ENCODE peak calls at places on chromosomes 12 and 14, in eight cellular contexts. One of them, this sample, is unnamed.

GRCh38 chr14:35944847-35945246 is 118.7 kb downstream of the BRMS1L start:
- DNase-seq in GM12865: peak
- DNase-seq in cardiac muscle cell: no peak
- DNase-seq in IMR-90: no peak
- DNase-seq in ovary: no peak
- DNase-seq in breast epithelium: no peak
- DNase-seq in right lobe of liver: no peak
- DNase-seq in fibroblast of the aortic adventitia: no peak
- DNase-seq in this sample: no peak

GRCh38 chr14:33586806-33587205 is 364.1 kb downstream of the EGLN3 start:
- DNase-seq in GM12865: no peak
- DNase-seq in cardiac muscle cell: no peak
- DNase-seq in IMR-90: no peak
- DNase-seq in ovary: no peak
- DNase-seq in breast epithelium: no peak
- DNase-seq in right lobe of liver: no peak
- DNase-seq in fibroblast of the aortic adventitia: no peak
- DNase-seq in this sample: no peak

GRCh38 chr14:67426161-67426560 is 14.2 kb upstream of the PLEK2 start:
- DNase-seq in GM12865: no peak
- DNase-seq in cardiac muscle cell: no peak
- DNase-seq in IMR-90: no peak
- DNase-seq in ovary: no peak
- DNase-seq in breast epithelium: no peak
- DNase-seq in right lobe of liver: no peak
- DNase-seq in fibroblast of the aortic adventitia: no peak
- DNase-seq in this sample: no peak

GRCh38 chr12:91913651-91914050 is 232.0 kb downstream of the BTG1 start:
- DNase-seq in GM12865: no peak
- DNase-seq in cardiac muscle cell: no peak
- DNase-seq in IMR-90: no peak
- DNase-seq in ovary: no peak
- DNase-seq in breast epithelium: no peak
- DNase-seq in right lobe of liver: no peak
- DNase-seq in fibroblast of the aortic adventitia: no peak
- DNase-seq in this sample: no peak

GRCh38 chr14:52067873-52068740 is 752 bp downstream of the NID2 start:
- DNase-seq in GM12865: peak
- DNase-seq in cardiac muscle cell: peak
- DNase-seq in IMR-90: peak
- DNase-seq in ovary: peak
- DNase-seq in breast epithelium: no peak
- DNase-seq in right lobe of liver: no peak
- DNase-seq in fibroblast of the aortic adventitia: peak
- DNase-seq in this sample: no peak

GRCh38 chr14:58978336-58978735 is 210.1 kb upstream of the DAAM1 start:
- DNase-seq in GM12865: no peak
- DNase-seq in cardiac muscle cell: peak
- DNase-seq in IMR-90: peak
- DNase-seq in ovary: peak
- DNase-seq in breast epithelium: no peak
- DNase-seq in right lobe of liver: no peak
- DNase-seq in fibroblast of the aortic adventitia: peak
- DNase-seq in this sample: no peak

GRCh38 chr12:51961834-51962233 is 10.3 kb downstream of the ACVR1B start:
- DNase-seq in GM12865: no peak
- DNase-seq in cardiac muscle cell: no peak
- DNase-seq in IMR-90: no peak
- DNase-seq in ovary: no peak
- DNase-seq in breast epithelium: no peak
- DNase-seq in right lobe of liver: peak
- DNase-seq in fibroblast of the aortic adventitia: no peak
- DNase-seq in this sample: no peak

GRCh38 chr14:59262717-59263469 is 74.4 kb downstream of the DAAM1 start:
- DNase-seq in GM12865: no peak
- DNase-seq in cardiac muscle cell: no peak
- DNase-seq in IMR-90: no peak
- DNase-seq in ovary: no peak
- DNase-seq in breast epithelium: no peak
- DNase-seq in right lobe of liver: peak
- DNase-seq in fibroblast of the aortic adventitia: no peak
- DNase-seq in this sample: no peak

GRCh38 chr12:39443704-39444234 is 849 bp upstream of the KIF21A start:
- DNase-seq in GM12865: no peak
- DNase-seq in cardiac muscle cell: peak
- DNase-seq in IMR-90: no peak
- DNase-seq in ovary: no peak
- DNase-seq in breast epithelium: no peak
- DNase-seq in right lobe of liver: peak
- DNase-seq in fibroblast of the aortic adventitia: no peak
- DNase-seq in this sample: no peak

GRCh38 chr12:115755752-115756140 is 521.7 kb downstream of the MED13L start:
- DNase-seq in GM12865: no peak
- DNase-seq in cardiac muscle cell: no peak
- DNase-seq in IMR-90: no peak
- DNase-seq in ovary: no peak
- DNase-seq in breast epithelium: no peak
- DNase-seq in right lobe of liver: no peak
- DNase-seq in fibroblast of the aortic adventitia: no peak
- DNase-seq in this sample: no peak

GRCh38 chr12:66063976-66064375 is 66.6 kb downstream of the LLPH start:
- DNase-seq in GM12865: no peak
- DNase-seq in cardiac muscle cell: no peak
- DNase-seq in IMR-90: no peak
- DNase-seq in ovary: no peak
- DNase-seq in breast epithelium: no peak
- DNase-seq in right lobe of liver: no peak
- DNase-seq in fibroblast of the aortic adventitia: no peak
- DNase-seq in this sample: no peak

GRCh38 chr12:99059824-99060526 is 414.9 kb downstream of the APAF1 start:
- DNase-seq in GM12865: no peak
- DNase-seq in cardiac muscle cell: peak
- DNase-seq in IMR-90: no peak
- DNase-seq in ovary: no peak
- DNase-seq in breast epithelium: no peak
- DNase-seq in right lobe of liver: no peak
- DNase-seq in fibroblast of the aortic adventitia: no peak
- DNase-seq in this sample: no peak

GRCh38 chr12:50727466-50727865 is 36.4 kb upstream of the ATF1 start:
- DNase-seq in GM12865: no peak
- DNase-seq in cardiac muscle cell: no peak
- DNase-seq in IMR-90: no peak
- DNase-seq in ovary: no peak
- DNase-seq in breast epithelium: no peak
- DNase-seq in right lobe of liver: no peak
- DNase-seq in fibroblast of the aortic adventitia: no peak
- DNase-seq in this sample: no peak

GRCh38 chr14:37545174-37545573 is 49.9 kb downstream of the FOXA1 start:
- DNase-seq in GM12865: no peak
- DNase-seq in cardiac muscle cell: no peak
- DNase-seq in IMR-90: peak
- DNase-seq in ovary: no peak
- DNase-seq in breast epithelium: no peak
- DNase-seq in right lobe of liver: no peak
- DNase-seq in fibroblast of the aortic adventitia: no peak
- DNase-seq in this sample: no peak

DNA sequence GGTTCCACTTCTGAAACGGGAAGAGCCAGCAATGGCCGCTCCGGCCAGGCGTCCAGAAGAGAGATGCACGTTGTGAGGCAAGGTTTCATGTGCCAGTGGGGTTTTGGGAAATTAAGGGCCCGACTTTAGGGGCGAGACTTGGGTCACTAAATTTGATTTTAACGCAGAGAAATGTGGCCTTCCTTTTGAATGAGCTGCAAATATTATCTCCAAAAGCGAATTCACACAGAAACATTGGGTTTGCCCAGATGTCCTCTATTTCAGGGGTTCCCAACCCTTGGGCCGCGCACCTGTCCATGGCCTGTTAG is 2.3 kb upstream of the RNASE4 start:
- DNase-seq in GM12865: no peak
- DNase-seq in cardiac muscle cell: no peak
- DNase-seq in IMR-90: no peak
- DNase-seq in ovary: no peak
- DNase-seq in breast epithelium: no peak
- DNase-seq in right lobe of liver: no peak
- DNase-seq in fibroblast of the aortic adventitia: no peak
- DNase-seq in this sample: no peak
- TF ChIP-seq CTCF in GM12865: no peak
- TF ChIP-seq CTCF in cardiac muscle cell: peak
- TF ChIP-seq CTCF in IMR-90: no peak
- TF ChIP-seq CTCF in ovary: no peak
- TF ChIP-seq CTCF in breast epithelium: no peak
- TF ChIP-seq CTCF in right lobe of liver: no peak
- TF ChIP-seq CTCF in fibroblast of the aortic adventitia: no peak
- TF ChIP-seq CTCF in this sample: peak

GRCh38 chr12:121812320-121812871 is 8.6 kb downstream of the SETD1B start:
- DNase-seq in GM12865: peak
- DNase-seq in cardiac muscle cell: peak
- DNase-seq in IMR-90: peak
- DNase-seq in ovary: peak
- DNase-seq in breast epithelium: no peak
- DNase-seq in right lobe of liver: peak
- DNase-seq in fibroblast of the aortic adventitia: peak
- DNase-seq in this sample: no peak

GRCh38 chr12:121813951-121814350 is 10.1 kb downstream of the SETD1B start:
- DNase-seq in GM12865: no peak
- DNase-seq in cardiac muscle cell: no peak
- DNase-seq in IMR-90: no peak
- DNase-seq in ovary: no peak
- DNase-seq in breast epithelium: no peak
- DNase-seq in right lobe of liver: no peak
- DNase-seq in fibroblast of the aortic adventitia: no peak
- DNase-seq in this sample: no peak

GRCh38 chr12:121811434-121812319 is 7.9 kb downstream of the SETD1B start:
- DNase-seq in GM12865: peak
- DNase-seq in cardiac muscle cell: peak
- DNase-seq in IMR-90: peak
- DNase-seq in ovary: peak
- DNase-seq in breast epithelium: no peak
- DNase-seq in right lobe of liver: peak
- DNase-seq in fibroblast of the aortic adventitia: peak
- DNase-seq in this sample: no peak

GRCh38 chr12:121814429-121815119 is 10.8 kb downstream of the SETD1B start:
- DNase-seq in GM12865: no peak
- DNase-seq in cardiac muscle cell: no peak
- DNase-seq in IMR-90: no peak
- DNase-seq in ovary: peak
- DNase-seq in breast epithelium: no peak
- DNase-seq in right lobe of liver: no peak
- DNase-seq in fibroblast of the aortic adventitia: no peak
- DNase-seq in this sample: no peak

GRCh38 chr12:121812921-121813896 is 9.4 kb downstream of the SETD1B start:
- DNase-seq in GM12865: no peak
- DNase-seq in cardiac muscle cell: peak
- DNase-seq in IMR-90: no peak
- DNase-seq in ovary: peak
- DNase-seq in breast epithelium: no peak
- DNase-seq in right lobe of liver: peak
- DNase-seq in fibroblast of the aortic adventitia: peak
- DNase-seq in this sample: no peak
- TF ChIP-seq CTCF in GM12865: no peak
- TF ChIP-seq CTCF in cardiac muscle cell: no peak
- TF ChIP-seq CTCF in IMR-90: no peak
- TF ChIP-seq CTCF in ovary: no peak
- TF ChIP-seq CTCF in breast epithelium: no peak
- TF ChIP-seq CTCF in right lobe of liver: no peak
- TF ChIP-seq CTCF in fibroblast of the aortic adventitia: no peak
- TF ChIP-seq CTCF in this sample: no peak

GRCh38 chr14:42112108-42112507 is 505.4 kb downstream of the LRFN5 start:
- DNase-seq in GM12865: no peak
- DNase-seq in cardiac muscle cell: peak
- DNase-seq in IMR-90: peak
- DNase-seq in ovary: no peak
- DNase-seq in breast epithelium: no peak
- DNase-seq in right lobe of liver: no peak
- DNase-seq in fibroblast of the aortic adventitia: peak
- DNase-seq in this sample: no peak

GRCh38 chr14:42113358-42114070 is 506.8 kb downstream of the LRFN5 start:
- DNase-seq in GM12865: no peak
- DNase-seq in cardiac muscle cell: no peak
- DNase-seq in IMR-90: no peak
- DNase-seq in ovary: no peak
- DNase-seq in breast epithelium: no peak
- DNase-seq in right lobe of liver: no peak
- DNase-seq in fibroblast of the aortic adventitia: no peak
- DNase-seq in this sample: peak

GRCh38 chr14:42111355-42111754 is 504.7 kb downstream of the LRFN5 start:
- DNase-seq in GM12865: no peak
- DNase-seq in cardiac muscle cell: no peak
- DNase-seq in IMR-90: no peak
- DNase-seq in ovary: no peak
- DNase-seq in breast epithelium: no peak
- DNase-seq in right lobe of liver: no peak
- DNase-seq in fibroblast of the aortic adventitia: no peak
- DNase-seq in this sample: no peak

GRCh38 chr14:42110167-42110566 is 503.5 kb downstream of the LRFN5 start:
- DNase-seq in GM12865: peak
- DNase-seq in cardiac muscle cell: peak
- DNase-seq in IMR-90: peak
- DNase-seq in ovary: no peak
- DNase-seq in breast epithelium: no peak
- DNase-seq in right lobe of liver: no peak
- DNase-seq in fibroblast of the aortic adventitia: peak
- DNase-seq in this sample: no peak
- TF ChIP-seq CTCF in GM12865: peak
- TF ChIP-seq CTCF in cardiac muscle cell: peak
- TF ChIP-seq CTCF in IMR-90: peak
- TF ChIP-seq CTCF in ovary: no peak
- TF ChIP-seq CTCF in breast epithelium: no peak
- TF ChIP-seq CTCF in right lobe of liver: no peak
- TF ChIP-seq CTCF in fibroblast of the aortic adventitia: peak
- TF ChIP-seq CTCF in this sample: peak

GRCh38 chr12:46373303-46374182 is 970 bp upstream of the SLC38A2 start:
- DNase-seq in GM12865: peak
- DNase-seq in cardiac muscle cell: peak
- DNase-seq in IMR-90: peak
- DNase-seq in ovary: peak
- DNase-seq in breast epithelium: peak
- DNase-seq in right lobe of liver: peak
- DNase-seq in fibroblast of the aortic adventitia: peak
- DNase-seq in this sample: peak
- TF ChIP-seq CTCF in GM12865: no peak
- TF ChIP-seq CTCF in cardiac muscle cell: peak
- TF ChIP-seq CTCF in IMR-90: peak
- TF ChIP-seq CTCF in ovary: peak
- TF ChIP-seq CTCF in breast epithelium: no peak
- TF ChIP-seq CTCF in right lobe of liver: no peak
- TF ChIP-seq CTCF in fibroblast of the aortic adventitia: peak
- TF ChIP-seq CTCF in this sample: peak